ENCODE peak calls at places on chromosomes 5 and 9, in eight cellular contexts. O, L, S, W, M, N, A and Q are unnamed samples.

GRCh38 chr9:11312976-11313375 is 700.2 kb upstream of the PTPRD start:
- DNase-seq in O (no peak), L (no peak), S (no peak), W (no peak), M (no peak), N (no peak), A (no peak), Q (no peak)

GRCh38 chr9:114082017-114082735 is 4.1 kb upstream of the AMBP start:
- DNase-seq in O (peak), L (peak), S (peak), W (peak), M (peak), N (peak), A (peak), Q (peak)

GRCh38 chr9:14103115-14103514 is 210.8 kb downstream of the NFIB start:
- DNase-seq in O (no peak), L (no peak), S (no peak), W (no peak), M (no peak), N (no peak), A (no peak), Q (no peak)

GRCh38 chr9:133691659-133692363 is 46.3 kb downstream of the SARDH start:
- DNase-seq in O (no peak), L (no peak), S (no peak), W (no peak), M (no peak), N (no peak), A (no peak), Q (no peak)

GRCh38 chr5:166088389-166089039 is 2202.9 kb upstream of the WWC1 start:
- DNase-seq in O (no peak), L (no peak), S (no peak), W (no peak), M (no peak), N (no peak), A (no peak), Q (no peak)

GRCh38 chr5:166509085-166509484 is 1782.4 kb upstream of the WWC1 start:
- DNase-seq in O (no peak), L (peak), S (no peak), W (no peak), M (no peak), N (peak), A (no peak), Q (no peak)

GRCh38 chr5:3639175-3639574 is 43.5 kb downstream of the IRX1 start:
- DNase-seq in O (no peak), L (no peak), S (no peak), W (no peak), M (no peak), N (no peak), A (no peak), Q (no peak)

GRCh38 chr9:127794001-127794791 is 8.4 kb downstream of the CDK9 start:
- DNase-seq in O (no peak), L (no peak), S (no peak), W (no peak), M (no peak), N (no peak), A (no peak), Q (no peak)

GRCh38 chr9:93896093-93896492 is 59.1 kb downstream of the BARX1 start:
- DNase-seq in O (no peak), L (no peak), S (no peak), W (no peak), M (no peak), N (no peak), A (no peak), Q (no peak)

GRCh38 chr5:159133041-159133741 is 33.5 kb upstream of the EBF1 start:
- DNase-seq in O (no peak), L (peak), S (peak), W (peak), M (peak), N (no peak), A (no peak), Q (peak)

GRCh38 chr9:130713286-130713975 is 19.9 kb downstream of the EXOSC2 start:
- DNase-seq in O (peak), L (no peak), S (no peak), W (peak), M (peak), N (no peak), A (no peak), Q (no peak)

GRCh38 chr9:22117511-22118388 is 108.6 kb upstream of the CDKN2B start:
- DNase-seq in O (no peak), L (no peak), S (no peak), W (peak), M (no peak), N (no peak), A (no peak), Q (no peak)

GRCh38 chr9:134811079-134811672 is 69.4 kb upstream of the FCN2 start:
- DNase-seq in O (no peak), L (no peak), S (no peak), W (no peak), M (no peak), N (no peak), A (no peak), Q (no peak)

GRCh38 chr5:98397081-98397480 is 376.4 kb upstream of the RGMB start:
- DNase-seq in O (no peak), L (no peak), S (no peak), W (peak), M (no peak), N (no peak), A (no peak), Q (no peak)

GRCh38 chr9:87659534-87660419 is 66.1 kb upstream of the CTSL start:
- DNase-seq in O (no peak), L (no peak), S (no peak), W (no peak), M (no peak), N (no peak), A (no peak), Q (no peak)

GRCh38 chr9:100673249-100673648 is 95.4 kb downstream of the CAVIN4 start:
- DNase-seq in O (no peak), L (no peak), S (no peak), W (no peak), M (no peak), N (no peak), A (no peak), Q (no peak)

GRCh38 chr9:4620881-4621555 is 41.1 kb upstream of the PLPP6 start:
- DNase-seq in O (no peak), L (no peak), S (no peak), W (peak), M (no peak), N (no peak), A (no peak), Q (no peak)

GRCh38 chr5:672329-673139 is 20.6 kb downstream of the TPPP start:
- DNase-seq in O (peak), L (no peak), S (peak), W (peak), M (peak), N (peak), A (peak), Q (peak)

GRCh38 chr5:141534492-141535213 is 45.8 kb downstream of the PCDHGC5 start:
- DNase-seq in O (no peak), L (no peak), S (no peak), W (no peak), M (no peak), N (no peak), A (no peak), Q (no peak)